ENCODE peak calls at places on chromosomes 11 and 22, in six cellular contexts. I, X, V, P, H and E are unnamed samples.

GRCh38 chr11:76614471-76615183 is 55.9 kb downstream of the LRRC32 start:
- DNase-seq in I (no peak), X (peak), V (peak), P (no peak), H (no peak), E (no peak)

GRCh38 chr11:8294251-8294935 is 30.7 kb upstream of the LMO1 start:
- DNase-seq in I (no peak), X (no peak), V (no peak), P (no peak), H (no peak), E (no peak)

GRCh38 chr11:130817608-130817944 is 98.7 kb downstream of the SNX19 start:
- DNase-seq in I (no peak), X (no peak), V (no peak), P (no peak), H (no peak), E (no peak)

GRCh38 chr22:45212992-45213751 is 27.5 kb downstream of the KIAA0930 start:
- DNase-seq in I (no peak), X (peak), V (peak), P (peak), H (peak), E (peak)

GRCh38 chr22:20153945-20154344 is 3.1 kb upstream of the CCDC188 start:
- DNase-seq in I (no peak), X (no peak), V (no peak), P (no peak), H (no peak), E (no peak)

GRCh38 chr22:24841261-24841660 is 35.2 kb downstream of the SGSM1 start:
- DNase-seq in I (no peak), X (no peak), V (no peak), P (no peak), H (peak), E (no peak)

GRCh38 chr11:28566643-28567042 is 458.5 kb downstream of the METTL15 start:
- DNase-seq in I (peak), X (peak), V (peak), P (peak), H (peak), E (peak)

GRCh38 chr11:22471405-22471804 is 133.2 kb downstream of the SLC17A6 start:
- DNase-seq in I (no peak), X (no peak), V (no peak), P (no peak), H (no peak), E (no peak)

GRCh38 chr11:429391-429790 is 12.4 kb downstream of the ANO9 start:
- DNase-seq in I (no peak), X (no peak), V (no peak), P (peak), H (no peak), E (no peak)

GRCh38 chr11:24093410-24093809 is 403.4 kb upstream of the LUZP2 start:
- DNase-seq in I (no peak), X (no peak), V (no peak), P (no peak), H (no peak), E (no peak)

GRCh38 chr11:71397328-71397860 is 50.8 kb downstream of the DHCR7 start:
- DNase-seq in I (no peak), X (no peak), V (no peak), P (no peak), H (no peak), E (no peak)

GRCh38 chr11:45146072-45147016 is at the start of gene PRDM11:
- DNase-seq in I (no peak), X (no peak), V (peak), P (no peak), H (peak), E (peak)

GRCh38 chr22:24555496-24556253 is at the start of gene SNRPD3:
- DNase-seq in I (peak), X (peak), V (peak), P (peak), H (peak), E (peak)

GRCh38 chr11:43567396-43567975 is 113.1 kb upstream of the HSD17B12 start:
- DNase-seq in I (no peak), X (no peak), V (no peak), P (no peak), H (no peak), E (no peak)

GRCh38 chr11:963852-964251 is 38.2 kb downstream of the AP2A2 start:
- DNase-seq in I (no peak), X (no peak), V (no peak), P (peak), H (no peak), E (no peak)

GRCh38 chr11:117394221-117394925 is 66.7 kb downstream of the CEP164 start:
- DNase-seq in I (no peak), X (no peak), V (no peak), P (no peak), H (no peak), E (no peak)

GRCh38 chr11:8092587-8093424 is 11.8 kb downstream of the TUB start:
- DNase-seq in I (no peak), X (no peak), V (peak), P (no peak), H (peak), E (peak)

GRCh38 chr11:66056541-66056940 is 4.4 kb downstream of the SF3B2 start:
- DNase-seq in I (no peak), X (no peak), V (no peak), P (no peak), H (no peak), E (no peak)

GRCh38 chr22:44045171-44045570 is 21.1 kb downstream of the PARVB start:
- DNase-seq in I (no peak), X (no peak), V (no peak), P (no peak), H (no peak), E (no peak)

GRCh38 chr11:44372989-44373388 is 63.0 kb upstream of the ALX4 start:
- DNase-seq in I (no peak), X (no peak), V (no peak), P (no peak), H (no peak), E (no peak)

GRCh38 chr11:3853935-3854659 is 1.4 kb upstream of the STIM1 start:
- DNase-seq in I (no peak), X (no peak), V (no peak), P (no peak), H (peak), E (peak)

GRCh38 chr22:38040953-38041759 is 16.0 kb upstream of the PICK1 start:
- DNase-seq in I (no peak), X (no peak), V (no peak), P (no peak), H (no peak), E (no peak)

GRCh38 chr22:33867118-33867863 is 53.0 kb downstream of the LARGE1 start:
- DNase-seq in I (no peak), X (no peak), V (no peak), P (no peak), H (peak), E (no peak)

GRCh38 chr11:62593434-62594044 is 2.2 kb upstream of the TUT1 start:
- DNase-seq in I (peak), X (no peak), V (peak), P (peak), H (peak), E (peak)

GRCh38 chr11:61023086-61024035 is 51.9 kb downstream of the CD6 start:
- DNase-seq in I (no peak), X (no peak), V (no peak), P (no peak), H (peak), E (no peak)

GRCh38 chr11:45374632-45375031 is 88.5 kb upstream of the SYT13 start:
- DNase-seq in I (no peak), X (no peak), V (no peak), P (no peak), H (no peak), E (no peak)

GRCh38 chr22:29203883-29204282 is 1.8 kb upstream of the EMID1 start:
- DNase-seq in I (no peak), X (no peak), V (no peak), P (no peak), H (no peak), E (no peak)

GRCh38 chr11:65434667-65435179 is 12.1 kb downstream of the NEAT1 start:
- DNase-seq in I (no peak), X (no peak), V (no peak), P (no peak), H (peak), E (no peak)

GRCh38 chr11:15651782-15652181 is 537.1 kb downstream of the INSC start:
- DNase-seq in I (no peak), X (no peak), V (no peak), P (no peak), H (no peak), E (no peak)

GRCh38 chr11:70820712-70821111 is 422.4 kb downstream of the CTTN start:
- DNase-seq in I (no peak), X (no peak), V (no peak), P (peak), H (no peak), E (no peak)

DNA sequence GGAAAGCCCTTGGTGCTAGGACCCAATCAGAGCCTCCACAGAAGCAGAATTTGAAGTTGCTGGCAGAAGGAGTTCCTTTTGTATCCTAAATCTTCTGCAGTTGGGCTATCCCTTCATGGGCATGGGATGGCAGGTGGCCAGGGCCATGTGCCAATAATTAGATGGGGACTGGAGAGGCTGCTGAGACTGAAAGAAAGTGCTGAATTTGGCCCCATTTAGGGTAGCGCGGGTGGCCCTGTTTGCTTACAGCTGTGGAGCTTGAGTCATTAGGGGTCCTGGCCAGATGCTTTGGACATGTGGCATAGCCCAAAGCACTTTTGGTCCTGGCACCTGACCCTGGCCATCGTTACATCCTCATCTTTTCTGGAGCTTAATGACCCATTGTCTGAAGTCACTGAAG is 27.1 kb downstream of the PARVA start:
- DNase-seq in I (no peak), X (no peak), V (no peak), P (no peak), H (peak), E (peak)
- H3K27ac ChIP-seq in I (peak), X (no peak), V (no peak), P (no peak), H (peak), E (no peak)

GRCh38 chr22:49046546-49047305 is 780.9 kb downstream of the BRD1 start:
- DNase-seq in I (no peak), X (no peak), V (no peak), P (no peak), H (no peak), E (no peak)

GRCh38 chr22:49047461-49047860 is 780.2 kb downstream of the BRD1 start:
- DNase-seq in I (no peak), X (no peak), V (no peak), P (no peak), H (no peak), E (no peak)

GRCh38 chr22:49046000-49046545 is 781.6 kb downstream of the BRD1 start:
- DNase-seq in I (no peak), X (no peak), V (no peak), P (no peak), H (no peak), E (no peak)

GRCh38 chr22:49049691-49050090 is 778.0 kb downstream of the BRD1 start:
- DNase-seq in I (no peak), X (no peak), V (no peak), P (no peak), H (no peak), E (no peak)

GRCh38 chr22:49048591-49048990 is 779.1 kb downstream of the BRD1 start:
- DNase-seq in I (no peak), X (no peak), V (no peak), P (no peak), H (no peak), E (no peak)
- H3K27ac ChIP-seq in I (no peak), X (no peak), V (no peak), P (no peak), H (no peak), E (no peak)

GRCh38 chr11:34495724-34496377 is 17.7 kb downstream of the ELF5 start:
- DNase-seq in I (no peak), X (no peak), V (no peak), P (peak), H (no peak), E (peak)
- H3K27ac ChIP-seq in I (no peak), X (no peak), V (no peak), P (peak), H (no peak), E (peak)

DNA sequence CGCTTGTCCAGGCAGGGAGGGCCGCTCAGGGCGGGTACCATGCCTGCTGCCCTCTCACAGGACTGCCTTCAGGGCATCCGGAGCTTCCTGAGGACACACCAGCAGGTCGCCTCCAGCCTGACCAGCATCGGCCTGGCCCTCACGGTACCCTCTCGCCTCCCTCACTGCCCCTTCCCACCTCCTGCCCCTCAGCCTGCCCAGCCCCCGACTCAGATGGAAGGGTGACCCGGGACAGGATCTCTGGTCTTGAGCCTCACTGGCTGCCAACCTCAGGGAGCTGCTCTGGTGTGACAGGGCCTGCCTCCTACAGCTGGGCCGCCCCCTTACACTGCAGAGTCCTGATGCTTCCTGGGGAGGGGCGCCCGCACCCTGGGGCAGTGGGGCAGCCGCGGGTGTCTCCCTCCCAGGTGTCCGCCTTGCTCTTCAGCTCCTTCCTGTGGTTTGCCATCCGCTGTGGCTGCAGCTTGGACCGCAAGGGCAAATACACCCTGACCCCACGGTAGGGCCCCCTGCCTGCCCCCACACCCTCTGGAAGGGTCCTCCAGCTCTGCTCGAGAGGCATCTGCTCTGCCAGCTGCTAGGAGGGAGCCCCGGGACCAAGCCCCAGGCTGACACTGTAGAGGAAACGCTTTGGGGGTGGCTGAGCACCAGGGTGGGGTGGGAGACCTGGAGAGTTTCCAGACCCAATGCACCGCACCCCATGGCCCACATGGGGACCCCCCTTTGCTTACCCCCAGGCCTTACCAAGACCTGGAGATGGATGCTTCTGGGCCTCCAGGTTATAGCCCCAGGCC is 14.6 kb downstream of the TSPAN32 start:
- DNase-seq in I (no peak), X (no peak), V (peak), P (peak), H (no peak), E (no peak)
- H3K27ac ChIP-seq in I (peak), X (peak), V (peak), P (no peak), H (peak), E (no peak)

GRCh38 chr22:36454916-36455570 is 26.4 kb downstream of the TXN2 start:
- DNase-seq in I (peak), X (peak), V (peak), P (peak), H (peak), E (peak)

GRCh38 chr22:36453266-36453607 is 28.2 kb downstream of the TXN2 start:
- DNase-seq in I (no peak), X (no peak), V (no peak), P (no peak), H (peak), E (no peak)

GRCh38 chr22:36453855-36454378 is 27.5 kb downstream of the TXN2 start:
- DNase-seq in I (no peak), X (no peak), V (no peak), P (no peak), H (no peak), E (no peak)

GRCh38 chr22:36449776-36450175 is 31.7 kb downstream of the TXN2 start:
- DNase-seq in I (no peak), X (no peak), V (no peak), P (no peak), H (no peak), E (no peak)

DNA sequence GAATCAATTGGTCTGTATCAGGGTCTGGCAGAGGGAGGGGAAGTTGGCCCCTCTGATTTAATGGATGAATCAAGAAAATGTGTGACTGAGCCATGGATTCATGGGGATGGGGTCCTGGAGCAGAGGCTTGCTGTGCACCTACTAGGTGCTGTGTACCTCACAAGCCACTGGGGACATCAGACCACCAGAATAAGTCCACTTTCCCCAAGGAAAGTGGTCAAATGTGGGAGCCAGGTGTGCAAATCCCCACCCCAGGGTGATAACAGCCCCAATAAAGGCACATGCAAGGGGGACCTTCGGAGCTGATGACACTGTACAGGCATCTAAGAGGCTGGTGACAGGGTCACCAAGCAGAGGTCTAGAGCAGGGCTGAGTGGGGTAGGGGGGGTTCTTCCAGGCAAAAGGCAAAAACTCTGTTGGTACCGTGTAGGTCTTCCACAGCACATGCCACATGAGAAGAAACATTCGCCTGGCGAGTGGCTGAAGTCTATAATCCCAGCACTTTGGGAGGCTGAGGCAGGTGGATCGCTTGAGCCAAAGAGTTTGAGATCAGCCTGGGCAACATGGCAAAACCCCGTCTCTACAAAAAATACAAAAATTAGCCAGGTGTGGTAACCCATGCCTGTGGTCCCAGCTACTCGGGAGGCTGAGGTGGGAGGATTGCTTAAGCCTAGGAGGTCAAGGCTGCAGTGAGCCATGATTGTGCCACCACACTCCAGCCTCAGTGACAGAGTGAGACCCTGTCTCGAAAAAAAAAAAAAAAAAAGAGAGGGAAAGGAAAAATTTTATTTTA is 28.8 kb downstream of the TXN2 start:
- DNase-seq in I (no peak), X (no peak), V (no peak), P (no peak), H (no peak), E (no peak)
- H3K27ac ChIP-seq in I (no peak), X (peak), V (peak), P (peak), H (peak), E (peak)

GRCh38 chr22:30636226-30637077 is 871 bp downstream of the SLC35E4 start:
- DNase-seq in I (no peak), X (no peak), V (peak), P (no peak), H (peak), E (peak)
- H3K27ac ChIP-seq in I (peak), X (peak), V (peak), P (peak), H (peak), E (peak)

DNA sequence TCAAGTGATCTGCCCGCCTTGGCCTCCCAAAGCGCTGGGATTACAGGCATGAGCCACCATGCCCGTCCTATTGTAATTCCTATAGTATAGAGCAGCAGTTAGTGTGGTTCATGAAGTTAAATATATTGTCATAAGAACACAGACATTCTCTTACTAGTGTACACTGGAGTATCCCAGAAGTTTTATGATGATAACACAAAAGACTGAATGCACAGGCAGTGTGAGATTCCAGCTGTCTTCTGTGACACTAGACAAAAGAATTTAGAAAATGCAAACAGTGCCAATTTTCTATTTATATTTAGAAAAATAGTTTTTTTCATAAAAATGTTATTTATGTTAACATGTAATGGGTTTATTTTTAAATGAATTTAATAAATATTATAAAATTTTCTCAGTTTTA is 39.4 kb upstream of the RBX1 start:
- DNase-seq in I (no peak), X (no peak), V (no peak), P (no peak), H (no peak), E (no peak)
- H3K27ac ChIP-seq in I (no peak), X (no peak), V (no peak), P (no peak), H (no peak), E (no peak)